ENCODE peak calls at places on chromosomes 3 and 15, in ten cellular contexts. K is naive thymus-derived CD8-positive, alpha-beta T cell; O is RWPE1; X is effector memory CD8-positive, alpha-beta T cell; M is stimulated activated CD8-positive, alpha-beta memory T cell treated with anti-CD3 and anti-CD28 coated beads, Interleukin-7, amount 100 ng/mL, for 4 hours; T is stimulated activated CD4-positive, alpha-beta T cell treated with anti-CD3 and anti-CD28 coated beads, Interleukin-4, amount 100 ng/mL, for 4 hours; I is activated CD4-positive, alpha-beta T cell treated with anti-CD3 and anti-CD28 coated beads, Interleukin-2, amount 10 ng/mL, durations not matched to agents 7 days and 5 days; N is NCI-H82; Y is T-helper 9 cell; B is pulmonary artery endothelial cell. C is an unnamed sample.
A peak's percentile ranks its signal among the peaks of the same experiment; 100 is the strongest.

GRCh38 chr3:184262166-184262926 is 993 bp upstream of the CAMK2N2 start:
- DNase-seq in K (no peak), I (no peak), T (peak; percentile 40), Y (peak; percentile 14), M (no peak), B (no peak), N (peak; percentile 50), X (peak; percentile 13), O (no peak), C (no peak)

GRCh38 chr15:47718474-47719440 is 1.5 kb downstream of the SEMA6D start:
- DNase-seq in O (peak; percentile 22), T (no peak), X (no peak), M (no peak), B (no peak), N (peak; percentile 85), K (no peak), Y (no peak), I (no peak), C (no peak)

GRCh38 chr15:49610166-49610918 is 10.3 kb downstream of the FAM227B start:
- DNase-seq in K (no peak), X (no peak), B (no peak), I (no peak), M (no peak), T (no peak), N (no peak), Y (no peak), O (no peak), C (no peak)

GRCh38 chr15:58724471-58724870 is 25.0 kb downstream of the ADAM10 start:
- DNase-seq in O (no peak), X (no peak), Y (no peak), N (no peak), M (no peak), B (no peak), K (no peak), I (no peak), T (no peak), C (no peak)

GRCh38 chr3:9169326-9169725 is 80.1 kb downstream of the SRGAP3 start:
- DNase-seq in O (peak; percentile 55), Y (no peak), I (no peak), M (no peak), B (no peak), N (no peak), T (no peak), K (no peak), X (no peak), C (no peak)

GRCh38 chr15:57772223-57772957 is 65.9 kb downstream of the POLR2M start:
- DNase-seq in B (no peak), I (no peak), X (no peak), Y (no peak), O (peak; percentile 35), N (peak; percentile 15), K (no peak), T (no peak), M (no peak), C (no peak)

GRCh38 chr3:14434541-14435151 is 32.2 kb downstream of the SLC6A6 start:
- DNase-seq in T (no peak), I (no peak), M (no peak), N (no peak), X (no peak), K (no peak), Y (no peak), O (no peak), B (no peak), C (no peak)

GRCh38 chr15:51171578-51171932 is 76.8 kb upstream of the TNFAIP8L3 start:
- DNase-seq in I (no peak), O (no peak), Y (no peak), K (no peak), X (no peak), M (no peak), B (no peak), T (no peak), N (no peak), C (no peak)

GRCh38 chr15:85782112-85782511 is 12.6 kb downstream of the KLHL25 start:
- DNase-seq in I (no peak), B (no peak), T (no peak), Y (no peak), O (no peak), N (no peak), X (no peak), K (no peak), M (no peak), C (no peak)

GRCh38 chr3:151226088-151226563 is 23.1 kb upstream of the GPR171 start:
- DNase-seq in B (no peak), I (no peak), K (no peak), O (peak; percentile 75), X (no peak), Y (no peak), T (no peak), M (no peak), N (no peak), C (no peak)

GRCh38 chr15:89177633-89178306 is 43.6 kb downstream of the RLBP1 start:
- DNase-seq in K (peak; percentile 50), N (peak; percentile 74), I (peak; percentile 80), M (peak; percentile 29), T (peak; percentile 40), Y (peak; percentile 51), B (no peak), X (peak; percentile 48), O (peak; percentile 55), C (no peak)

GRCh38 chr15:39181901-39182300 is 399.0 kb upstream of the THBS1 start:
- DNase-seq in I (no peak), O (no peak), T (no peak), X (no peak), K (no peak), B (no peak), N (no peak), M (no peak), Y (no peak), C (no peak)

GRCh38 chr15:79965836-79966630 is 5.0 kb downstream of the BCL2A1 start:
- DNase-seq in B (no peak), Y (no peak), O (no peak), K (no peak), M (no peak), N (no peak), I (no peak), X (no peak), T (no peak), C (no peak)

GRCh38 chr15:36362508-36362907 is 216.9 kb upstream of the CDIN1 start:
- DNase-seq in T (no peak), I (no peak), O (no peak), K (no peak), B (no peak), Y (no peak), M (no peak), N (no peak), X (no peak), C (no peak)

GRCh38 chr3:108546249-108546648 is 35.9 kb upstream of the MYH15 start:
- DNase-seq in M (no peak), I (no peak), N (no peak), B (no peak), T (no peak), X (no peak), Y (no peak), K (no peak), O (no peak), C (no peak)

GRCh38 chr3:105958237-105959000 is 89.6 kb upstream of the CBLB start:
- DNase-seq in B (no peak), O (no peak), Y (no peak), N (peak; percentile 98), X (no peak), K (no peak), M (no peak), T (no peak), I (no peak), C (no peak)

GRCh38 chr15:56797720-56798275 is 64.5 kb upstream of the ZNF280D start:
- DNase-seq in N (no peak), K (no peak), T (no peak), I (no peak), Y (no peak), O (no peak), B (no peak), X (no peak), M (no peak), C (no peak)

GRCh38 chr3:170483485-170484262 is 65.0 kb downstream of the CLDN11 start:
- DNase-seq in B (no peak), N (peak; percentile 33), I (no peak), K (no peak), Y (no peak), O (no peak), M (no peak), T (no peak), X (no peak), C (no peak)

GRCh38 chr3:27467545-27467944 is 16.6 kb downstream of the SLC4A7 start:
- DNase-seq in K (no peak), I (peak; percentile 16), O (peak; percentile 24), T (no peak), B (no peak), X (no peak), Y (no peak), M (no peak), N (peak; percentile 24), C (no peak)

GRCh38 chr15:44584162-44584749 is 47.3 kb downstream of the EIF3J start:
- DNase-seq in B (peak; percentile 13), I (peak; percentile 66), T (peak; percentile 52), N (peak; percentile 50), Y (peak; percentile 37), X (peak; percentile 42), O (no peak), M (peak; percentile 11), K (peak; percentile 43), C (no peak)

GRCh38 chr3:115146032-115146417 is 1.1 kb downstream of the ZBTB20 start:
- DNase-seq in K (no peak), N (peak; percentile 95), T (peak; percentile 19), Y (peak; percentile 16), M (peak; percentile 2), O (peak; percentile 50), B (no peak), I (peak; percentile 60), X (peak; percentile 35), C (no peak)

GRCh38 chr3:136543385-136543784 is 208.8 kb downstream of the STAG1 start:
- DNase-seq in K (no peak), Y (no peak), I (no peak), X (no peak), B (peak; percentile 17), N (peak; percentile 19), M (no peak), O (no peak), T (no peak), C (no peak)

GRCh38 chr3:163684651-163685050 is 1393.6 kb downstream of the SI start:
- DNase-seq in I (no peak), Y (no peak), N (no peak), M (no peak), K (no peak), T (no peak), X (no peak), O (no peak), B (no peak), C (no peak)

GRCh38 chr3:73029321-73029796 is 32.1 kb upstream of the EBLN2 start:
- DNase-seq in X (no peak), M (no peak), K (no peak), Y (no peak), I (no peak), T (no peak), O (peak; percentile 67), N (no peak), B (peak; percentile 11), C (no peak)

GRCh38 chr3:77348244-77348855 is 308.5 kb downstream of the ROBO2 start:
- DNase-seq in K (no peak), Y (no peak), I (no peak), O (no peak), X (no peak), B (no peak), N (peak; percentile 10), T (no peak), M (no peak), C (no peak)

GRCh38 chr3:182609575-182610156 is 183.6 kb upstream of the ATP11B start:
- DNase-seq in I (no peak), Y (no peak), B (no peak), K (no peak), T (no peak), O (peak; percentile 88), N (peak; percentile 23), X (no peak), M (no peak), C (no peak)

GRCh38 chr15:69303337-69304175 is 4.8 kb downstream of the PAQR5 start:
- DNase-seq in X (no peak), N (no peak), Y (no peak), B (no peak), O (no peak), K (no peak), I (no peak), M (no peak), T (no peak), C (no peak)

GRCh38 chr3:184785856-184786255 is 26.1 kb upstream of the VPS8 start:
- DNase-seq in K (no peak), N (no peak), O (no peak), Y (no peak), I (no peak), B (no peak), T (no peak), X (no peak), M (no peak), C (no peak)